ENCODE peak calls at places on chromosomes 1 and 21, in four cellular contexts. One of them, this sample, is unnamed.
A peak's percentile ranks its signal among the peaks of the same experiment; 100 is the strongest.

GRCh38 chr1:101506541-101507164 is 269.8 kb downstream of the S1PR1 start:
- DNase-seq in GM12878: peak; percentile 21
- DNase-seq in K562: peak; percentile 56
- DNase-seq in HL-60: peak; percentile 27
- DNase-seq in this sample: no peak

GRCh38 chr1:155522069-155522468 is 40.5 kb downstream of the ASH1L start:
- DNase-seq in K562: no peak
- DNase-seq in GM12878: no peak
- DNase-seq in HL-60: no peak
- DNase-seq in this sample: no peak

GRCh38 chr1:21290546-21290944 is 282 bp upstream of the ECE1 start:
- DNase-seq in K562: no peak
- DNase-seq in HL-60: no peak
- DNase-seq in GM12878: peak; percentile 43
- DNase-seq in this sample: peak; percentile 69

GRCh38 chr1:228723287-228723686 is 12.0 kb upstream of the RHOU start:
- DNase-seq in GM12878: no peak
- DNase-seq in HL-60: no peak
- DNase-seq in K562: no peak
- DNase-seq in this sample: no peak

GRCh38 chr1:185627136-185627535 is 107.1 kb upstream of the HMCN1 start:
- DNase-seq in HL-60: no peak
- DNase-seq in K562: no peak
- DNase-seq in GM12878: no peak
- DNase-seq in this sample: no peak

GRCh38 chr1:34479731-34480130 is 275.1 kb upstream of the GJB5 start:
- DNase-seq in GM12878: no peak
- DNase-seq in K562: no peak
- DNase-seq in HL-60: no peak
- DNase-seq in this sample: no peak

GRCh38 chr1:186094170-186094569 is 280.9 kb downstream of the TPR start:
- DNase-seq in HL-60: no peak
- DNase-seq in GM12878: no peak
- DNase-seq in K562: no peak
- DNase-seq in this sample: no peak

GRCh38 chr1:157163273-157164127 is 25.3 kb upstream of the ETV3 start:
- DNase-seq in HL-60: no peak
- DNase-seq in GM12878: no peak
- DNase-seq in K562: peak; percentile 76
- DNase-seq in this sample: peak; percentile 60

GRCh38 chr1:70090875-70091274 is 114.5 kb downstream of the LRRC40 start:
- DNase-seq in HL-60: no peak
- DNase-seq in GM12878: no peak
- DNase-seq in K562: no peak
- DNase-seq in this sample: no peak

GRCh38 chr21:35346697-35347096 is 297.6 kb upstream of the RUNX1 start:
- DNase-seq in K562: no peak
- DNase-seq in GM12878: no peak
- DNase-seq in HL-60: no peak
- DNase-seq in this sample: no peak

GRCh38 chr1:222794656-222795474 is 20.0 kb upstream of the DISP1 start:
- DNase-seq in GM12878: no peak
- DNase-seq in HL-60: no peak
- DNase-seq in K562: no peak
- DNase-seq in this sample: no peak

GRCh38 chr21:39612233-39613028 is at the start of gene B3GALT5:
- DNase-seq in GM12878: no peak
- DNase-seq in K562: no peak
- DNase-seq in HL-60: no peak
- DNase-seq in this sample: no peak

GRCh38 chr1:1527092-1527816 is 13.2 kb downstream of the TMEM240 start:
- DNase-seq in HL-60: no peak
- DNase-seq in K562: no peak
- DNase-seq in GM12878: no peak
- DNase-seq in this sample: peak; percentile 19

GRCh38 chr1:115133440-115133839 is 44.1 kb upstream of the TSPAN2 start:
- DNase-seq in HL-60: no peak
- DNase-seq in GM12878: no peak
- DNase-seq in K562: no peak
- DNase-seq in this sample: no peak

GRCh38 chr1:34781071-34781843 is at the start of gene GJB3:
- DNase-seq in GM12878: no peak
- DNase-seq in HL-60: no peak
- DNase-seq in K562: peak; percentile 38
- DNase-seq in this sample: no peak

GRCh38 chr1:156804572-156805243 is 11.9 kb downstream of the SH2D2A start:
- DNase-seq in K562: no peak
- DNase-seq in GM12878: no peak
- DNase-seq in HL-60: peak; percentile 47
- DNase-seq in this sample: no peak

GRCh38 chr1:205286335-205286950 is 35.1 kb downstream of the NUAK2 start:
- DNase-seq in HL-60: peak; percentile 65
- DNase-seq in K562: no peak
- DNase-seq in GM12878: peak; percentile 84
- DNase-seq in this sample: peak; percentile 58

GRCh38 chr1:75677443-75677842 is 47.1 kb upstream of the ACADM start:
- DNase-seq in K562: no peak
- DNase-seq in HL-60: no peak
- DNase-seq in GM12878: no peak
- DNase-seq in this sample: no peak

GRCh38 chr21:17436626-17437111 is 76.2 kb upstream of the CXADR start:
- DNase-seq in K562: no peak
- DNase-seq in GM12878: no peak
- DNase-seq in HL-60: no peak
- DNase-seq in this sample: no peak

DNA sequence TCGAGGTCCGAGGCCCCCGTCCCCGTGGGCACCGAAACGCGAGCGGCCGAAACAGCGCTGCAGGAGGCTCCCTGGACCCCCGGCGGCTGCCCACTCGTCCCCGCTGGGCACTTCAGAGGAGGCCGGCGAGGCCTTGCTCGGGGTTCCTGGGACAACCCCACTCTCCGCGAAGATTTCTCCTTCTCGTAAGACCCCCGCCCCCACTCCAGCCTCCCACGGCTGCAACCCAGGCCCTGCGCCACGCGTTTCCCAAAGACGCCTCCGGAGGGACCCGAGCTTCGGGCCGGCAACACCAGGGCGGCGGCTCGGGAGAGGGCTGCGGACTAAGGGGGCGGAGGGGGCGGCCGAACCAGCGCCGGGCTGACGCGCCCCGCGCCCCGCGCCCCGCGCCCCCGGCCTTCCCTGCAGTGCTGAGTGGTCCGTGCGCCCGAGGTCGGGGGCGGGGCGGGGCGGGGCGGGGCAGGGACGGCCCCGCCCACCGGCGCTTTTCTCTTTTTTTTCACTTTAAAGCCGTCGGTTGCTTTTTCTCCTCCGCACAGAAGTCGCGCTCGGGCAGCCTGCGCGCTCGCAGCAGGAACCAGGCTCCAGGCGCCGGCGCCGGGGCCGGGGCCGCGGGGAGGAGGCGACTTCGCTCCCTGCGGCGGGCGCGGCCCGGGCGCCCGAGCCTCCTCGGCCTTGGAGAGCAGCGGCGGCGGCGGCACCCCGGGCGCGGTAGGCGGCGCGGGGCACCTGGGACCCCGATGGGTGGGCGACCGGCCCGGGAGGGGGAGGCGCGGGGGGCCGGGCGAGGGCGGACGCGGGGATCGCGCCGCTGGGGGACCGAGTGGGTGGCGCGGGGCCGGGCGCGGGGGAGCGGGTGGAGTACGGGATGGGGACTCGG is at the start of gene SPSB1:
- DNase-seq in K562: peak; percentile 83
- DNase-seq in GM12878: no peak
- DNase-seq in HL-60: peak; percentile 41
- DNase-seq in this sample: no peak
- TF ChIP-seq SPI1 in K562: no peak
- TF ChIP-seq SPI1 in GM12878: no peak
- TF ChIP-seq SPI1 in HL-60: no peak
- TF ChIP-seq SPI1 in this sample: no peak

DNA sequence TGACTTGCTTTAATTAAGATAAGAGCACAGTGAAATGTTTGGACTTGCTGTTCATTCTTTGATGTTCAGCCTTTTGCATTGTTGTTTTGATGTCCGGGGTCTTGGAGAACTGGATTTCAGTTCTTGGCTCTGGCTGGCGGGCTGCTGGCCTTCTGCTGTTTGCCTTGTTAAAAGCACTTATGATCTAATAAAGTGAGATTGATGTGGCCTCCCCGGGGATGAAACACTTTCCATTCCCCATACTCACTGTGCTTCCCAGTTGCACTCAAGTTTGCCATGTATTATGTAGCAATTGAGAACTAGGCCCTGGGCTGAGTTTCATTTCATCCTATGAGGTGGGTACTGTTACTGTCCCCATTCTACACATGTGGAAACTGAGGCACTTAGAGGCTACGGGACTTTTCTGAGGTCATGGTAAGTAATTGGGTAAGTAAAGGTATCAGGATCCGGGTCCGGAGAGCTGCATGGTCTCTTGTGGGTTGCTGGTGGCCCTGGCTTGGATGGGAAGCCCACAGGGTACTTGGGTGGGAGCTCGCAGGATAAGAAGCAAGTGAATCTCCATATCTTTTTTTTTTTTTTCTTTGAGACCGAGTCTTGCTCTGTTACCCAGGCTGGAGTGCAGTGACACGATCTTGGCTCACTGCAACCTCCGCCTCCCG is 127.7 kb upstream of the ZBTB40 start:
- DNase-seq in K562: no peak
- DNase-seq in GM12878: no peak
- DNase-seq in HL-60: no peak
- DNase-seq in this sample: no peak
- TF ChIP-seq SPI1 in K562: no peak
- TF ChIP-seq SPI1 in GM12878: no peak
- TF ChIP-seq SPI1 in HL-60: no peak
- TF ChIP-seq SPI1 in this sample: no peak

GRCh38 chr1:53835491-53835890 is 2.6 kb downstream of the NDC1 start:
- DNase-seq in GM12878: no peak
- DNase-seq in K562: no peak
- DNase-seq in HL-60: no peak
- DNase-seq in this sample: no peak
- TF ChIP-seq SPI1 in GM12878: no peak
- TF ChIP-seq SPI1 in K562: no peak
- TF ChIP-seq SPI1 in HL-60: no peak
- TF ChIP-seq SPI1 in this sample: no peak

GRCh38 chr1:45490121-45490622 is 791 bp downstream of the TESK2 start:
- DNase-seq in K562: no peak
- DNase-seq in HL-60: peak; percentile 21
- DNase-seq in GM12878: no peak
- DNase-seq in this sample: no peak
- TF ChIP-seq SPI1 in K562: no peak
- TF ChIP-seq SPI1 in HL-60: no peak
- TF ChIP-seq SPI1 in GM12878: no peak
- TF ChIP-seq SPI1 in this sample: no peak

DNA sequence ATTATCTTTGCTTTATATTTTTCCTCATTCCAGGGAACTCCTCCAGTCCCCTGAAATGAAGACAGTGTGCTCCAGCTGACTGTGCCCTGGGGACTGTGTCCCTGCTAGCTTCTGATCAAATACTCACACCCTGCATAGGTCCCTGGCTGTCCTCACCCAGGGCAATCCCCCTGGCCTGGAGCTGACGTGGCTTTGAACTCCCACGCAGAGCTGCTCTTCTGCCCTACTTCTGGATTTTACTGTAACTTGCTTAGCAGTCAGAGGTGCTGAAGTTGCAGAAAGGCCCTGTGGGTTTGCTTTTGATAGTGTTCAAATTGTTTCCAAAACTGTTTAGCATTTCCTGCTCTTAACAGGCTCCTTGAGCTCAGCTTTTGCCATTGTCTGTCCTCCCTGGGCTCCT is 186.5 kb downstream of the FASLG start:
- DNase-seq in HL-60: no peak
- DNase-seq in GM12878: no peak
- DNase-seq in K562: no peak
- DNase-seq in this sample: no peak
- TF ChIP-seq SPI1 in HL-60: no peak
- TF ChIP-seq SPI1 in GM12878: no peak
- TF ChIP-seq SPI1 in K562: no peak
- TF ChIP-seq SPI1 in this sample: no peak